ENCODE peak calls at places on chromosomes 11 and 22, in five cellular contexts. O is H1, N is stomach, E is transverse colon, M is suprapubic skin. Y is an unnamed sample.

GRCh38 chr11:106021181-106021966 is 666 bp downstream of the MSANTD4 start:
- DNase-seq in O (no peak), N (no peak), E (no peak), M (no peak), Y (no peak)

GRCh38 chr11:11916981-11917399 is 75.2 kb downstream of the USP47 start:
- DNase-seq in O (no peak), N (no peak), E (no peak), M (no peak), Y (no peak)

GRCh38 chr22:23565288-23565941 is 14.7 kb downstream of the IGLL1 start:
- DNase-seq in O (peak; percentile 76), N (no peak), E (peak; percentile 27), M (no peak), Y (peak; percentile 4)

GRCh38 chr11:70687716-70688115 is 289.4 kb downstream of the CTTN start:
- DNase-seq in O (no peak), N (no peak), E (no peak), M (no peak), Y (no peak)

GRCh38 chr11:65781152-65781961 is 581 bp upstream of the AP5B1 start:
- DNase-seq in O (peak; percentile 82), N (no peak), E (peak; percentile 37), M (peak; percentile 84), Y (no peak)

GRCh38 chr22:26172389-26172990 is 3.2 kb downstream of the SEZ6L start:
- DNase-seq in O (peak; percentile 72), N (no peak), E (peak; percentile 33), M (peak; percentile 49), Y (peak; percentile 24)

GRCh38 chr11:115197433-115197832 is 306.8 kb downstream of the CADM1 start:
- DNase-seq in O (no peak), N (no peak), E (no peak), M (no peak), Y (no peak)

GRCh38 chr11:66891849-66892660 is 35.2 kb downstream of the LRFN4 start:
- DNase-seq in O (no peak), N (peak; percentile 70), E (peak; percentile 59), M (no peak), Y (peak; percentile 96)

GRCh38 chr22:38860291-38861169 is 11.5 kb downstream of the CBX6 start:
- DNase-seq in O (no peak), N (no peak), E (no peak), M (no peak), Y (no peak)

GRCh38 chr11:67024966-67025365 is 2.0 kb downstream of the SYT12 start:
- DNase-seq in O (no peak), N (no peak), E (no peak), M (no peak), Y (no peak)

GRCh38 chr22:46792841-46793261 is 30.4 kb downstream of the TBC1D22A start:
- DNase-seq in O (no peak), N (peak; percentile 16), E (no peak), M (peak; percentile 69), Y (no peak)

GRCh38 chr22:31286360-31287255 is 5.7 kb downstream of the PIK3IP1 start:
- DNase-seq in O (no peak), N (no peak), E (peak; percentile 56), M (no peak), Y (no peak)

GRCh38 chr22:23233746-23234408 is 53.6 kb downstream of the BCR start:
- DNase-seq in O (no peak), N (no peak), E (no peak), M (no peak), Y (no peak)

GRCh38 chr11:96152623-96153022 is 190.4 kb downstream of the MAML2 start:
- DNase-seq in O (no peak), N (no peak), E (no peak), M (no peak), Y (no peak)

GRCh38 chr11:12674936-12675696 is 895 bp downstream of the TEAD1 start:
- DNase-seq in O (no peak), N (peak; percentile 38), E (no peak), M (peak; percentile 80), Y (no peak)

GRCh38 chr22:20605328-20605727 is 97.9 kb downstream of the MED15 start:
- DNase-seq in O (no peak), N (no peak), E (no peak), M (no peak), Y (no peak)

GRCh38 chr11:59644528-59644927 is 24.3 kb downstream of the PATL1 start:
- DNase-seq in O (no peak), N (no peak), E (no peak), M (no peak), Y (no peak)

GRCh38 chr22:39205344-39206021 is 39.3 kb downstream of the PDGFB start:
- DNase-seq in O (no peak), N (no peak), E (no peak), M (peak; percentile 50), Y (peak; percentile 46)

GRCh38 chr11:121615506-121615905 is 162.7 kb upstream of the SORL1-AS1 start:
- DNase-seq in O (no peak), N (no peak), E (no peak), M (no peak), Y (no peak)

GRCh38 chr22:21074092-21074715 is 28.5 kb downstream of the LRRC74B start:
- DNase-seq in O (no peak), N (no peak), E (no peak), M (no peak), Y (peak; percentile 4)

GRCh38 chr22:37273126-37273845 is 9.0 kb upstream of the CYTH4 start:
- DNase-seq in O (no peak), N (no peak), E (no peak), M (no peak), Y (no peak)

GRCh38 chr22:48661984-48662383 is 1165.7 kb downstream of the BRD1 start:
- DNase-seq in O (no peak), N (no peak), E (no peak), M (no peak), Y (no peak)

GRCh38 chr11:64265176-64266160 is 14.1 kb downstream of the PLCB3 start:
- DNase-seq in O (no peak), N (no peak), E (no peak), M (no peak), Y (no peak)

GRCh38 chr11:64268028-64268686 is 16.3 kb downstream of the BAD start:
- DNase-seq in O (no peak), N (no peak), E (no peak), M (no peak), Y (no peak)

GRCh38 chr11:64268687-64269379 is 15.6 kb downstream of the BAD start:
- DNase-seq in O (peak; percentile 76), N (peak; percentile 69), E (peak; percentile 75), M (no peak), Y (no peak)

GRCh38 chr11:64266339-64266738 is 15.0 kb downstream of the PLCB3 start:
- DNase-seq in O (no peak), N (no peak), E (no peak), M (no peak), Y (no peak)

DNA sequence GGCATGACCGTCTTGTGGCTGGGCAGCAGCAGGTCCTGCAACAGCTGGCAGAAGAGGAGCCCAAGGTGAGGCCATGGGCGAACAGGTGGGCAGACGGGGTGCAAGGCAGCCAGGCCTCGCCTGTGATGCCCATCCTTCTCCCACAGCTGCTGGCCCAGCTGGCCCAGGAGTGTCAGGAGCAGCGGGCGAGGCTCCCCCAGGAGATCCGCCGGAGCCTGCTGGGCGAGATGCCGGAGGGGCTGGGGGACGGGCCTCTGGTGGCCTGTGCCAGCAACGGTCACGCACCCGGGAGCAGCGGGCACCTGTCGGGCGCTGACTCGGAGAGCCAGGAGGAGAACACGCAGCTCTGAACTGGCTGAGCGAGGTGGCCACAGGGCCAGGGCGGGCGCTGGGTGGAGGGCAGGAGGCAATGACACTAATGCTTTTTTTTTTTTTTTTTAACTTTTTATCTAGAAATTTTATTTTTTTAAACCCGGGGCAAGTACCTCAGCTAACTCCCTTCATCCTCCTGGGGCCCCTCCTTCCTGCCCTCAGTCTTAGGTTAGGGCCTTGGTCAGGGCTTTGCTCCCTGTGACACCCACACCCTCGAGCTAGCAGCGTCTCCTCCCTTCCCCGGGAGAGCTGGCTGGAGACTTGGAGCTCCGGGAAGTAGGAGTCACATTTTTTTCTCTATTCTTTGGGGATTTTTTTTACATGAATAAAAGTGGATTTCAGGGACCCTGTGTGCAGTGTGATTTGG is 16.0 kb downstream of the PLCB3 start:
- DNase-seq in O (no peak), N (no peak), E (no peak), M (no peak), Y (no peak)
- TF ChIP-seq POLR2A in O (no peak), N (no peak), E (no peak), M (no peak), Y (no peak)

GRCh38 chr11:112655386-112655785 is 305.8 kb upstream of the NCAM1 start:
- DNase-seq in O (no peak), N (peak; percentile 33), E (peak; percentile 32), M (no peak), Y (no peak)
- TF ChIP-seq POLR2AphosphoS5 in O (no peak), N (no peak), E (peak; percentile 10), M (no peak), Y (no peak)

DNA sequence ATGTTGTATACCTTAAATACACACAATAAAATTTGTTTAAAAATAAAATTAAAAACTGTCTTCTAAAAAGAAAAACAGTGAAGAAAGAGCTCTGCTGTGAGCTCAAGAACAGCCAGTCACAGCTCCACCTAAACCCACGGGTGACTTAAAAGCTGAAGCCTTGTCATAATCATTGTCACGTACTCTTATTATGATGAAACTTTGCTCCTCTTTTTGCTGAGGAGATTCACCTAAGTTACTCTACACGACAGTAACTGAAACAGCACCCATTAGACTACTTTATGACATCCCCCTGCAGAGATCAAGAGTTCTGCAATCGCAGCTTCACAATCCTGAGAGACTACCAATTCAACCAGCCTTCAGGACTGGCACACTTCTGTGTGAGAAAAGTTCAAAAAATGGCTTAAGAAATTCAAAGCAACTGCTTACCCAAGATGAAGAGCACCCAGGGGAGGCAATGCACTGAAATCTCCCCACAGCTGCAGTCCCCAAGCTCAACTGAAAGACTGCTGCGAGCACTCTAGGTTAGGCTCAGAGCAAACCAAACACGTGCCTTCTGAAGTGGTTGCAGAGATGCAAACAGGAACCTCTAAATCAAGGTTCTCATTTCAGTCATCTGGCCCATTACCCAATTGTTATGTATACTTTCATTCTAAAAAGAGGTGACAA is at the start of gene JAML:
- DNase-seq in O (no peak), N (peak; percentile 29), E (peak; percentile 60), M (no peak), Y (no peak)
- TF ChIP-seq POLR2A in O (no peak), N (no peak), E (peak; percentile 66), M (no peak), Y (no peak)

GRCh38 chr11:63583288-63583687 is 20.1 kb upstream of the PLAAT2 start:
- DNase-seq in O (no peak), N (no peak), E (no peak), M (no peak), Y (no peak)
- TF ChIP-seq POLR2AphosphoS5 in O (no peak), N (no peak), E (no peak), M (no peak), Y (no peak)